ENCODE peak calls at places on chromosomes 4 and X, in five cellular contexts. T is foreskin fibroblast, F is iPS-NIHi11, V is iris pigment epithelial cell, M is activated T-cell treated with anti-CD3 and anti-CD28 coated beads for 24 hours. D is an unnamed sample.

GRCh38 chr4:186953601-186954260 is 230.1 kb upstream of the FAT1 start:
- DNase-seq in T (no peak), F (no peak), V (no peak), M (no peak), D (no peak)

GRCh38 chrX:11953615-11954014 is 184.7 kb upstream of the FRMPD4 start:
- DNase-seq in T (peak), F (no peak), V (peak), M (no peak), D (peak)

GRCh38 chr4:5930456-5930855 is 37.6 kb upstream of the CRMP1 start:
- DNase-seq in T (no peak), F (no peak), V (no peak), M (no peak), D (no peak)

GRCh38 chr4:83150563-83151330 is 36.2 kb upstream of the PLAC8 start:
- DNase-seq in T (no peak), F (no peak), V (peak), M (no peak), D (peak)

GRCh38 chr4:157048248-157048647 is 27.7 kb upstream of the GLRB start:
- DNase-seq in T (peak), F (no peak), V (peak), M (no peak), D (no peak)

GRCh38 chrX:151225843-151226242 is 49.5 kb downstream of the GPR50 start:
- DNase-seq in T (no peak), F (no peak), V (no peak), M (no peak), D (peak)

GRCh38 chr4:53197760-53198150 is 168.1 kb downstream of the SCFD2 start:
- DNase-seq in T (no peak), F (no peak), V (no peak), M (no peak), D (no peak)

GRCh38 chrX:37998586-37999267 is 7.6 kb upstream of the SYTL5 start:
- DNase-seq in T (peak), F (no peak), V (peak), M (no peak), D (peak)

GRCh38 chr4:120830204-120830603 is 92.3 kb downstream of the PRDM5 start:
- DNase-seq in T (peak), F (no peak), V (no peak), M (no peak), D (no peak)

GRCh38 chr4:108126806-108127205 is 41.9 kb downstream of the LEF1 start:
- DNase-seq in T (no peak), F (no peak), V (no peak), M (no peak), D (no peak)

GRCh38 chr4:153509724-153510123 is 43.6 kb downstream of the TMEM131L start:
- DNase-seq in T (no peak), F (no peak), V (no peak), M (no peak), D (no peak)

GRCh38 chrX:16783452-16783851 is 2.8 kb upstream of the TXLNG start:
- DNase-seq in T (no peak), F (no peak), V (no peak), M (no peak), D (no peak)

GRCh38 chrX:63967541-63967940 is 182.5 kb upstream of the ARHGEF9 start:
- DNase-seq in T (no peak), F (no peak), V (no peak), M (no peak), D (no peak)

GRCh38 chr4:173845580-173845979 is 315.6 kb upstream of the HAND2 start:
- DNase-seq in T (no peak), F (no peak), V (no peak), M (no peak), D (no peak)

GRCh38 chrX:5051831-5052491 is 1176.7 kb downstream of the NLGN4X start:
- DNase-seq in T (peak), F (no peak), V (peak), M (no peak), D (peak)

GRCh38 chrX:10165580-10166247 is 8.9 kb downstream of the CLCN4 start:
- DNase-seq in T (no peak), F (no peak), V (no peak), M (no peak), D (no peak)

GRCh38 chr4:92100980-92101379 is 202.8 kb upstream of the GRID2 start:
- DNase-seq in T (no peak), F (no peak), V (peak), M (no peak), D (peak)

GRCh38 chrX:73214366-73215094 is at the start of gene NAP1L2:
- DNase-seq in T (peak), F (peak), V (peak), M (peak), D (peak)

GRCh38 chr4:175539498-175539897 is 272.6 kb downstream of the GPM6A start:
- DNase-seq in T (no peak), F (no peak), V (no peak), M (no peak), D (no peak)

GRCh38 chr4:149897784-149898183 is 82.1 kb upstream of the IQCM start:
- DNase-seq in T (peak), F (no peak), V (peak), M (no peak), D (no peak)